ENCODE peak calls at places on chromosomes 13 and 19, in seven cellular contexts. Q is neuronal stem cell; V is stimulated activated CD4-positive, alpha-beta T cell treated with anti-CD3 and anti-CD28 coated beads, TNF-alpha, amount 100 ng/mL, for 24 hours; O is HFF-Myc; X is activated CD8-positive, alpha-beta memory T cell treated with anti-CD3 and anti-CD28 coated beads for 24 hours; J is stimulated activated CD8-positive, alpha-beta memory T cell treated with anti-CD3 and anti-CD28 coated beads, Interleukin-4, amount 100 ng/mL, for 4 hours; F is NK-92 treated with Interleukin-12 subunit alpha and Interleukin-12 subunit beta, amount 100 ng/mL, for 24 hours. P is an unnamed sample.

GRCh38 chr13:28568286-28568685 is 73.4 kb upstream of the FLT1 start:
- DNase-seq in Q (no peak), V (no peak), O (no peak), X (no peak), J (no peak), F (no peak), P (no peak)

GRCh38 chr13:85497652-85498051 is 301.6 kb downstream of the SLITRK6 start:
- DNase-seq in Q (no peak), V (no peak), O (peak; percentile 83), X (no peak), J (no peak), F (no peak), P (no peak)

GRCh38 chr19:20238025-20238623 is 71.1 kb downstream of the ZNF486 start:
- DNase-seq in Q (peak; percentile 93), V (peak; percentile 78), O (peak; percentile 31), X (peak; percentile 94), J (peak; percentile 68), F (no peak), P (peak; percentile 79)

GRCh38 chr19:17909017-17909732 is 23.6 kb upstream of the CCDC124 start:
- DNase-seq in Q (no peak), V (no peak), O (no peak), X (no peak), J (no peak), F (no peak), P (no peak)

GRCh38 chr13:71320452-71320851 is 546.6 kb downstream of the DACH1 start:
- DNase-seq in Q (no peak), V (no peak), O (peak; percentile 5), X (no peak), J (no peak), F (no peak), P (no peak)

GRCh38 chr13:97879646-97880297 is 73.7 kb upstream of the IPO5 start:
- DNase-seq in Q (no peak), V (no peak), O (peak; percentile 55), X (no peak), J (no peak), F (no peak), P (no peak)

GRCh38 chr19:9727644-9728043 is 40.9 kb downstream of the ZNF846 start:
- DNase-seq in Q (no peak), V (no peak), O (no peak), X (no peak), J (no peak), F (no peak), P (no peak)

GRCh38 chr19:36488118-36488815 is 1.1 kb downstream of the ZNF566 start:
- DNase-seq in Q (no peak), V (no peak), O (no peak), X (no peak), J (no peak), F (no peak), P (no peak)

GRCh38 chr13:98033277-98034247 is 80.1 kb downstream of the IPO5 start:
- DNase-seq in Q (peak; percentile 24), V (no peak), O (peak; percentile 37), X (no peak), J (no peak), F (no peak), P (no peak)

GRCh38 chr19:39917561-39918182 is 16.8 kb downstream of the FCGBP start:
- DNase-seq in Q (no peak), V (no peak), O (no peak), X (peak; percentile 42), J (no peak), F (no peak), P (no peak)

GRCh38 chr19:18430417-18431144 is 7.4 kb downstream of the ISYNA1 start:
- DNase-seq in Q (no peak), V (no peak), O (no peak), X (no peak), J (no peak), F (no peak), P (no peak)

GRCh38 chr19:39047076-39047475 is 14.7 kb upstream of the FBXO27 start:
- DNase-seq in Q (no peak), V (no peak), O (no peak), X (no peak), J (no peak), F (no peak), P (no peak)

GRCh38 chr13:49810825-49811526 is 18.5 kb upstream of the KPNA3 start:
- DNase-seq in Q (no peak), V (no peak), O (no peak), X (no peak), J (no peak), F (no peak), P (no peak)

GRCh38 chr13:38363219-38363618 is 13.6 kb downstream of the UFM1 start:
- DNase-seq in Q (no peak), V (no peak), O (no peak), X (no peak), J (no peak), F (no peak), P (no peak)

GRCh38 chr19:7981661-7982060 is 23.8 kb downstream of the ELAVL1 start:
- DNase-seq in Q (no peak), V (no peak), O (no peak), X (no peak), J (no peak), F (no peak), P (no peak)

GRCh38 chr19:1874554-1875185 is 10.6 kb downstream of the ABHD17A start:
- DNase-seq in Q (no peak), V (no peak), O (no peak), X (no peak), J (no peak), F (no peak), P (no peak)

GRCh38 chr13:101230271-101230890 is 185.9 kb downstream of the NALCN start:
- DNase-seq in Q (no peak), V (no peak), O (no peak), X (no peak), J (no peak), F (no peak), P (no peak)

GRCh38 chr13:71864981-71865857 is 1.8 kb downstream of the DACH1 start:
- DNase-seq in Q (no peak), V (no peak), O (no peak), X (peak; percentile 56), J (no peak), F (no peak), P (no peak)

GRCh38 chr13:49436890-49437289 is 7.0 kb downstream of the CAB39L start:
- DNase-seq in Q (no peak), V (no peak), O (no peak), X (no peak), J (no peak), F (no peak), P (no peak)

GRCh38 chr19:44939668-44940067 is 2.4 kb upstream of the APOC4 start:
- DNase-seq in Q (no peak), V (no peak), O (no peak), X (no peak), J (no peak), F (no peak), P (no peak)

GRCh38 chr13:111956261-111957151 is 110.4 kb upstream of the SOX1 start:
- DNase-seq in Q (no peak), V (no peak), O (no peak), X (peak; percentile 15), J (no peak), F (no peak), P (no peak)

GRCh38 chr13:90015565-90016507 is 1331.7 kb upstream of the MIR17HG start:
- DNase-seq in Q (no peak), V (no peak), O (no peak), X (no peak), J (no peak), F (no peak), P (no peak)

GRCh38 chr19:56942749-56943148 is 102.2 kb upstream of the PEG3 start:
- DNase-seq in Q (peak; percentile 62), V (no peak), O (no peak), X (no peak), J (no peak), F (no peak), P (no peak)

GRCh38 chr19:10748924-10749434 is 31.1 kb downstream of the DNM2 start:
- DNase-seq in Q (no peak), V (no peak), O (no peak), X (no peak), J (no peak), F (no peak), P (no peak)

GRCh38 chr13:29844441-29844840 is 6.0 kb downstream of the UBL3 start:
- DNase-seq in Q (no peak), V (no peak), O (no peak), X (no peak), J (no peak), F (no peak), P (no peak)

GRCh38 chr19:3565177-3565576 is 7.6 kb upstream of the HMG20B start:
- DNase-seq in Q (no peak), V (no peak), O (no peak), X (no peak), J (no peak), F (no peak), P (no peak)

GRCh38 chr13:114234266-114234644 is 442 bp upstream of the CDC16 start:
- DNase-seq in Q (no peak), V (no peak), O (no peak), X (no peak), J (no peak), F (no peak), P (no peak)

GRCh38 chr19:50328257-50329145 is 676 bp downstream of the KCNC3 start:
- DNase-seq in Q (no peak), V (no peak), O (no peak), X (peak; percentile 64), J (no peak), F (no peak), P (peak; percentile 44)

GRCh38 chr13:113764793-113765190 is 5.8 kb downstream of the TMEM255B start:
- DNase-seq in Q (no peak), V (no peak), O (no peak), X (no peak), J (no peak), F (no peak), P (no peak)

GRCh38 chr19:17779281-17779930 is 15.5 kb upstream of the B3GNT3 start:
- DNase-seq in Q (peak; percentile 66), V (no peak), O (no peak), X (no peak), J (no peak), F (no peak), P (no peak)

GRCh38 chr13:44425041-44425814 is 51.6 kb downstream of the SERP2 start:
- DNase-seq in Q (no peak), V (no peak), O (no peak), X (no peak), J (no peak), F (no peak), P (no peak)

GRCh38 chr19:47379398-47379938 is 30.4 kb downstream of the DHX34 start:
- DNase-seq in Q (no peak), V (no peak), O (no peak), X (no peak), J (no peak), F (no peak), P (no peak)

GRCh38 chr13:38990693-38991092 is at the start of gene STOML3:
- DNase-seq in Q (no peak), V (no peak), O (no peak), X (no peak), J (no peak), F (no peak), P (no peak)

GRCh38 chr19:43704002-43704705 is 11.7 kb upstream of the IRGC start:
- DNase-seq in Q (no peak), V (no peak), O (no peak), X (no peak), J (no peak), F (no peak), P (no peak)

GRCh38 chr19:56476671-56477428 is at the start of gene ZNF667:
- DNase-seq in Q (peak; percentile 14), V (peak; percentile 0), O (peak; percentile 11), X (peak; percentile 67), J (peak; percentile 30), F (no peak), P (peak; percentile 30)

GRCh38 chr13:49649244-49649962 is 21.1 kb downstream of the ARL11 start:
- DNase-seq in Q (no peak), V (no peak), O (no peak), X (no peak), J (no peak), F (no peak), P (no peak)

GRCh38 chr19:49470615-49470978 is 3.4 kb upstream of the FLT3LG start:
- DNase-seq in Q (no peak), V (no peak), O (no peak), X (peak; percentile 68), J (no peak), F (no peak), P (no peak)

GRCh38 chr19:5035817-5036732 is 67.2 kb downstream of the KDM4B start:
- DNase-seq in Q (no peak), V (no peak), O (no peak), X (no peak), J (no peak), F (no peak), P (no peak)